ENCODE peak calls at places on chromosomes 4 and X, in four cellular contexts. O is GM04504, I is T-helper 9 cell, G is heart right ventricle. K is an unnamed sample.

GRCh38 chr4:151566053-151566452 is 157.1 kb downstream of the FHIP1A start:
- DNase-seq in G (no peak), I (no peak), O (no peak), K (no peak)

GRCh38 chrX:15785176-15785735 is 5.0 kb upstream of the ZRSR2 start:
- DNase-seq in G (no peak), O (no peak), I (no peak), K (no peak)

GRCh38 chr4:21366312-21366711 is 582.3 kb downstream of the KCNIP4 start:
- DNase-seq in G (no peak), I (no peak), O (no peak), K (no peak)

GRCh38 chr4:135240796-135241195 is 1039.2 kb upstream of the PABPC4L start:
- DNase-seq in G (no peak), I (no peak), O (no peak), K (peak)

GRCh38 chrX:153844509-153845082 is 14.3 kb upstream of the PDZD4 start:
- DNase-seq in I (no peak), G (no peak), O (no peak), K (no peak)

GRCh38 chrX:104324871-104325585 is 70.3 kb upstream of the ESX1 start:
- DNase-seq in G (no peak), I (no peak), O (no peak), K (peak)

GRCh38 chr4:43163101-43163792 is 270.7 kb downstream of the GRXCR1 start:
- DNase-seq in G (no peak), I (no peak), O (no peak), K (no peak)

GRCh38 chr4:128635141-128635911 is 174.2 kb upstream of the JADE1 start:
- DNase-seq in O (no peak), G (peak), I (no peak), K (peak)

GRCh38 chr4:126560794-126561193 is 1072.0 kb upstream of the INTU start:
- DNase-seq in G (no peak), O (no peak), I (no peak), K (peak)

GRCh38 chr4:153522800-153523089 is 56.6 kb downstream of the TMEM131L start:
- DNase-seq in G (no peak), I (peak), O (no peak), K (no peak)

GRCh38 chrX:47232803-47233332 is at the start of gene USP11:
- DNase-seq in G (peak), O (no peak), I (peak), K (no peak)

GRCh38 chr4:101126044-101126443 is 221.3 kb downstream of the PPP3CA start:
- DNase-seq in G (no peak), O (peak), I (no peak), K (peak)

GRCh38 chr4:118973295-118973694 is 84.6 kb downstream of the SYNPO2 start:
- DNase-seq in G (no peak), I (no peak), O (no peak), K (peak)